ENCODE peak calls at places on chromosomes 7 and 10, in nine cellular contexts. K is NCI-H1048; E is effector CD4-positive, alpha-beta T cell; L is HEK293T; X is T-helper 9 cell; D is activated CD4-positive, alpha-beta T cell treated with anti-CD3 and anti-CD28 coated beads for 24 hours; J is EL; H is activated CD8-positive, alpha-beta memory T cell treated with anti-CD3 and anti-CD28 coated beads for 4 hours; N is PC-3. U is an unnamed sample.

GRCh38 chr7:104550362-104550761 is 222.0 kb downstream of the LHFPL3 start:
- DNase-seq in K (no peak), E (no peak), L (no peak), X (no peak), D (no peak), J (peak; percentile 4), H (no peak), N (peak; percentile 10), U (no peak)

GRCh38 chr7:100585511-100586265 is at the start of gene LRCH4:
- DNase-seq in K (peak; percentile 12), E (peak; percentile 61), L (peak; percentile 61), X (peak; percentile 64), D (peak; percentile 39), J (peak; percentile 45), H (no peak), N (peak; percentile 57), U (peak; percentile 84)

GRCh38 chr7:731440-732085 is 4.5 kb upstream of the PRKAR1B start:
- DNase-seq in K (no peak), E (no peak), L (no peak), X (no peak), D (no peak), J (no peak), H (no peak), N (no peak), U (no peak)

GRCh38 chr7:127632276-127632910 is 14.5 kb upstream of the PAX4 start:
- DNase-seq in K (no peak), E (no peak), L (no peak), X (no peak), D (no peak), J (peak; percentile 87), H (no peak), N (no peak), U (no peak)

GRCh38 chr7:84232653-84233052 is 38.1 kb upstream of the SEMA3A start:
- DNase-seq in K (no peak), E (no peak), L (no peak), X (no peak), D (no peak), J (peak; percentile 45), H (no peak), N (peak; percentile 46), U (no peak)

GRCh38 chr7:1936531-1937251 is 266.6 kb downstream of the ELFN1 start:
- DNase-seq in K (no peak), E (no peak), L (no peak), X (no peak), D (no peak), J (no peak), H (no peak), N (no peak), U (no peak)

GRCh38 chr7:95004618-95005282 is 97.4 kb downstream of the PPP1R9A start:
- DNase-seq in K (no peak), E (no peak), L (no peak), X (no peak), D (no peak), J (no peak), H (no peak), N (no peak), U (no peak)

GRCh38 chr10:50224330-50224952 is 26.9 kb downstream of the ASAH2 start:
- DNase-seq in K (no peak), E (no peak), L (peak; percentile 56), X (no peak), D (peak; percentile 0), J (peak; percentile 72), H (no peak), N (peak; percentile 99), U (peak; percentile 16)

GRCh38 chr7:130352335-130353074 is 7.9 kb downstream of the CPA5 start:
- DNase-seq in K (no peak), E (no peak), L (no peak), X (no peak), D (no peak), J (peak; percentile 70), H (no peak), N (peak; percentile 55), U (no peak)

GRCh38 chr10:11249134-11249533 is 231.5 kb downstream of the CELF2 start:
- DNase-seq in K (no peak), E (no peak), L (no peak), X (no peak), D (no peak), J (no peak), H (no peak), N (no peak), U (no peak)

GRCh38 chr10:61904711-61905445 is 3.4 kb downstream of the ARID5B start:
- DNase-seq in K (peak; percentile 66), E (peak; percentile 29), L (peak; percentile 46), X (no peak), D (peak; percentile 25), J (peak; percentile 87), H (peak; percentile 35), N (peak; percentile 96), U (peak; percentile 69)

GRCh38 chr7:95859434-95859833 is 87.1 kb downstream of the DYNC1I1 start:
- DNase-seq in K (no peak), E (no peak), L (no peak), X (no peak), D (no peak), J (peak; percentile 87), H (no peak), N (peak; percentile 31), U (no peak)

GRCh38 chr10:30247704-30248103 is 101.4 kb downstream of the MTPAP start:
- DNase-seq in K (no peak), E (no peak), L (no peak), X (no peak), D (no peak), J (no peak), H (no peak), N (no peak), U (no peak)

GRCh38 chr7:126426652-126427051 is 826.1 kb downstream of the GRM8 start:
- DNase-seq in K (no peak), E (no peak), L (no peak), X (no peak), D (no peak), J (no peak), H (no peak), N (no peak), U (no peak)

GRCh38 chr10:95445837-95446347 is 115.3 kb downstream of the SORBS1 start:
- DNase-seq in K (peak; percentile 49), E (no peak), L (peak; percentile 90), X (no peak), D (no peak), J (peak; percentile 86), H (no peak), N (peak; percentile 84), U (peak; percentile 70)

GRCh38 chr7:78395298-78396120 is 596.9 kb downstream of the PHTF2 start:
- DNase-seq in K (no peak), E (no peak), L (no peak), X (no peak), D (no peak), J (no peak), H (no peak), N (no peak), U (no peak)

GRCh38 chr7:106952658-106953231 is 87.7 kb downstream of the PIK3CG start:
- DNase-seq in K (no peak), E (no peak), L (no peak), X (no peak), D (no peak), J (no peak), H (no peak), N (no peak), U (no peak)

GRCh38 chr10:97778452-97779302 is 6.9 kb upstream of the SFRP5 start:
- DNase-seq in K (no peak), E (no peak), L (no peak), X (no peak), D (no peak), J (no peak), H (no peak), N (no peak), U (no peak)

GRCh38 chr7:113085781-113086390 is 741 bp downstream of the GPR85 start:
- DNase-seq in K (no peak), E (no peak), L (peak; percentile 19), X (no peak), D (no peak), J (peak; percentile 41), H (no peak), N (no peak), U (no peak)

GRCh38 chr10:93991596-93992284 is 2.0 kb upstream of the PLCE1 start:
- DNase-seq in K (no peak), E (no peak), L (peak; percentile 47), X (no peak), D (no peak), J (peak; percentile 91), H (no peak), N (peak; percentile 79), U (no peak)

GRCh38 chr7:47738563-47739166 is 156.8 kb upstream of the TNS3 start:
- DNase-seq in K (no peak), E (no peak), L (no peak), X (no peak), D (no peak), J (no peak), H (no peak), N (no peak), U (no peak)

GRCh38 chr10:71007516-71007915 is 119.2 kb upstream of the PCBD1 start:
- DNase-seq in K (no peak), E (no peak), L (no peak), X (no peak), D (no peak), J (no peak), H (no peak), N (no peak), U (no peak)

GRCh38 chr7:727104-727805 is at the start of gene PRKAR1B:
- DNase-seq in K (no peak), E (no peak), L (peak; percentile 22), X (no peak), D (peak; percentile 35), J (no peak), H (peak; percentile 18), N (peak; percentile 20), U (peak; percentile 67)

GRCh38 chr10:103719036-103719435 is 136.3 kb downstream of the SH3PXD2A start:
- DNase-seq in K (no peak), E (no peak), L (no peak), X (no peak), D (no peak), J (no peak), H (no peak), N (no peak), U (no peak)

GRCh38 chr10:94107191-94107590 is 113.5 kb downstream of the PLCE1 start:
- DNase-seq in K (no peak), E (no peak), L (no peak), X (no peak), D (no peak), J (no peak), H (no peak), N (no peak), U (no peak)

GRCh38 chr10:61439058-61439607 is 14.0 kb downstream of the TMEM26 start:
- DNase-seq in K (no peak), E (no peak), L (no peak), X (no peak), D (no peak), J (no peak), H (no peak), N (no peak), U (no peak)

GRCh38 chr7:116101709-116102108 is 71.1 kb upstream of the TFEC start:
- DNase-seq in K (no peak), E (no peak), L (no peak), X (no peak), D (no peak), J (peak; percentile 5), H (no peak), N (peak; percentile 11), U (no peak)

GRCh38 chr7:81470084-81470723 is 299.6 kb downstream of the HGF start:
- DNase-seq in K (peak; percentile 44), E (no peak), L (peak; percentile 70), X (no peak), D (no peak), J (peak; percentile 69), H (no peak), N (peak; percentile 70), U (peak; percentile 1)

GRCh38 chr7:17374654-17375053 is 76.2 kb downstream of the AHR start:
- DNase-seq in K (no peak), E (no peak), L (no peak), X (no peak), D (no peak), J (no peak), H (no peak), N (no peak), U (no peak)

GRCh38 chr10:63671317-63671937 is 150.2 kb downstream of the REEP3 start:
- DNase-seq in K (no peak), E (no peak), L (no peak), X (no peak), D (no peak), J (peak; percentile 56), H (no peak), N (no peak), U (no peak)

GRCh38 chr10:55091691-55092328 is 290.8 kb upstream of the PCDH15 start:
- DNase-seq in K (no peak), E (no peak), L (peak; percentile 2), X (no peak), D (no peak), J (no peak), H (no peak), N (peak; percentile 54), U (no peak)